ENCODE peak calls at places on chromosomes 13 and 19, in four cellular contexts. M, C, H and G are unnamed samples.

GRCh38 chr19:51366999-51367564 is 894 bp upstream of the ETFB start:
- DNase-seq in M (no peak), C (peak), H (no peak), G (no peak)

GRCh38 chr19:51256053-51256682 is 5.3 kb downstream of the SIGLECL1 start:
- DNase-seq in M (no peak), C (no peak), H (no peak), G (no peak)

GRCh38 chr13:97142452-97142851 is 79.7 kb upstream of the MBNL2 start:
- DNase-seq in M (peak), C (peak), H (peak), G (peak)

GRCh38 chr13:41610426-41610825 is 153.1 kb downstream of the RGCC start:
- DNase-seq in M (no peak), C (peak), H (peak), G (no peak)

GRCh38 chr13:43572601-43573360 is 214.0 kb downstream of the ENOX1 start:
- DNase-seq in M (no peak), C (no peak), H (peak), G (no peak)

GRCh38 chr13:33263484-33263883 is 22.1 kb downstream of the STARD13 start:
- DNase-seq in M (no peak), C (no peak), H (no peak), G (no peak)

GRCh38 chr13:43520331-43520730 is 266.4 kb downstream of the ENOX1 start:
- DNase-seq in M (no peak), C (no peak), H (peak), G (no peak)

GRCh38 chr19:36547001-36547732 is 19.1 kb upstream of the ZNF260 start:
- DNase-seq in M (no peak), C (no peak), H (peak), G (no peak)

GRCh38 chr19:35990771-35991730 is 3.9 kb upstream of the SDHAF1 start:
- DNase-seq in M (no peak), C (no peak), H (no peak), G (no peak)

GRCh38 chr19:58560007-58560887 is 1.8 kb upstream of the UBE2M start:
- DNase-seq in M (peak), C (peak), H (no peak), G (no peak)

GRCh38 chr13:52411629-52412028 is 5.7 kb upstream of the THSD1 start:
- DNase-seq in M (no peak), C (no peak), H (peak), G (no peak)

GRCh38 chr13:65679240-65679639 is 1550.9 kb downstream of the PCDH9 start:
- DNase-seq in M (no peak), C (no peak), H (peak), G (no peak)

GRCh38 chr13:45078003-45078402 is 42.3 kb upstream of the GTF2F2 start:
- DNase-seq in M (no peak), C (no peak), H (no peak), G (no peak)

GRCh38 chr19:34126966-34127365 is 45.3 kb upstream of the LSM14A start:
- DNase-seq in M (no peak), C (no peak), H (no peak), G (no peak)

GRCh38 chr13:113630804-113631203 is 27.2 kb downstream of the ATP4B start:
- DNase-seq in M (no peak), C (peak), H (no peak), G (no peak)

GRCh38 chr13:99307247-99307646 is at the start of gene GPR183:
- DNase-seq in M (no peak), C (no peak), H (no peak), G (no peak)

GRCh38 chr13:80101040-80101439 is 239.9 kb downstream of the SPRY2 start:
- DNase-seq in M (no peak), C (no peak), H (no peak), G (no peak)

GRCh38 chr13:95246292-95247082 is 54.8 kb downstream of the ABCC4 start:
- DNase-seq in M (no peak), C (no peak), H (no peak), G (no peak)

GRCh38 chr19:41548954-41549688 is 26.8 kb upstream of the CEACAM21 start:
- DNase-seq in M (no peak), C (no peak), H (no peak), G (peak)

GRCh38 chr19:49488863-49489537 is 1.6 kb downstream of the RPL13A start:
- DNase-seq in M (no peak), C (no peak), H (no peak), G (no peak)

GRCh38 chr13:28473044-28473443 is 21.9 kb downstream of the FLT1 start:
- DNase-seq in M (no peak), C (no peak), H (no peak), G (no peak)

GRCh38 chr19:52748336-52748950 is 13.6 kb upstream of the ZNF611 start:
- DNase-seq in M (no peak), C (no peak), H (peak), G (peak)

GRCh38 chr19:10961763-10962536 is 1.1 kb downstream of the SMARCA4 start:
- DNase-seq in M (no peak), C (no peak), H (no peak), G (no peak)

GRCh38 chr19:35229601-35230000 is 1.1 kb upstream of the FAM187B start:
- DNase-seq in M (no peak), C (no peak), H (no peak), G (no peak)

GRCh38 chr13:94342436-94343242 is 136.8 kb downstream of the DCT start:
- DNase-seq in M (no peak), C (no peak), H (peak), G (no peak)

GRCh38 chr19:50204811-50205675 is 1.6 kb downstream of the MYH14 start:
- DNase-seq in M (peak), C (peak), H (no peak), G (no peak)

GRCh38 chr19:1037553-1038115 is 2.3 kb upstream of the ABCA7 start:
- DNase-seq in M (no peak), C (no peak), H (no peak), G (no peak)

GRCh38 chr19:11422163-11423068 is 3.3 kb upstream of the RGL3 start:
- DNase-seq in M (peak), C (peak), H (peak), G (peak)

GRCh38 chr13:110448677-110449076 is 112.8 kb downstream of the RAB20 start:
- DNase-seq in M (no peak), C (no peak), H (no peak), G (no peak)

GRCh38 chr13:110447058-110447511 is 114.4 kb downstream of the RAB20 start:
- DNase-seq in M (no peak), C (no peak), H (peak), G (no peak)

GRCh38 chr13:110449225-110450015 is 112.1 kb downstream of the RAB20 start:
- DNase-seq in M (no peak), C (no peak), H (no peak), G (no peak)

GRCh38 chr13:110447801-110448200 is 113.7 kb downstream of the RAB20 start:
- DNase-seq in M (no peak), C (no peak), H (no peak), G (no peak)

DNA sequence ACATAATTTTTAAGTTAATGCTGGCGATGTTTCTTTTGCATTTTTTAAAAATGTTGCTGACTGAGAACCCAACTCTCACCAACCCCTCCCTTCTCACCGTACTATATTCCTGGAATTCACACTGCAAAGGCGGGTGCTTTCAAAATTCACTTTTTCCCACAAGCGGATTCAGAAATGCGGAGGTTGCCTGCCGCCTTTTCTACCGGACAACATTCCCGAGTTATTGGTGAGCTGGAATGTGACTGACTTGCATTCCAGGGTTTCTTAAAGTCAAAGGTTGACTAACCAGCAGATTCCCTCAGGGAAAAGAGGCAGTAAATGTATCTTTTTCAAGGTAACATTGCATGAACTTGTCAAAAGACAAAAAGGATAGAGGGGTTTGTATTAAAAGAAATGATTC is 113.3 kb downstream of the RAB20 start:
- DNase-seq in M (no peak), C (no peak), H (peak), G (no peak)
- TF ChIP-seq CTCF in M (no peak), C (no peak), H (no peak), G (no peak)

GRCh38 chr13:109717686-109718085 is 68.7 kb downstream of the IRS2 start:
- DNase-seq in M (no peak), C (no peak), H (no peak), G (no peak)
- TF ChIP-seq CTCF in M (no peak), C (no peak), H (no peak), G (no peak)

DNA sequence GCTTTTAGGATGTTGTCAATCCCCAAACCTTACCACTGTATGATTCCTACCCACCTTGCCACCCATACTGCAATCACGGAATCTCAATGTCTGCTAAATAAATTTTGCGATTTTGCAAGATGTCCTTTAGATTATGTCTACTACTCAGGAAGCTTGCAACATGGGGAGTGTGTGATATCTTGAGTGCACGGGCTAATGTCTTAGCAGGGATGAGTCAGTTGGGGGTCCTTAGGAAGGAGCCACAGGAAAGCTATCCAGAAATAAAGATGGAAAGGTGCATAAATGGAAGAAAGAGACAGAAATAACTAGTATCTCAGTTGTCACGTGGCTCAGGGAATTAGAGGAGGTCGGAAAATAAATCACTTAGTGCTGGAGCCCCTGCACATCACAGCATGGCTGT is 77.1 kb downstream of the NALCN start:
- DNase-seq in M (no peak), C (no peak), H (no peak), G (no peak)
- TF ChIP-seq CTCF in M (no peak), C (no peak), H (no peak), G (no peak)

GRCh38 chr19:56080669-56081401 is 40.3 kb downstream of the ZNF787 start:
- DNase-seq in M (peak), C (peak), H (peak), G (peak)
- TF ChIP-seq CTCF in M (peak), C (peak), H (peak), G (peak)